ENCODE peak calls at places on chromosomes 6 and 20, in nine cellular contexts. K is astrocyte of the spinal cord; X is thoracic aorta; B is activated CD4-positive, alpha-beta T cell treated with anti-CD3 and anti-CD28 coated beads, Interleukin-2, amount 50 U/mL, for 1 hour; O is cardiac septum; L is GM13976; Z is iPS DF 6.9; J is COR-L47; H is HFF-Myc. M is an unnamed sample.
A peak's percentile ranks its signal among the peaks of the same experiment; 100 is the strongest.

GRCh38 chr6:36222924-36223323 is 26.4 kb downstream of the BRPF3 start:
- DNase-seq in J (no peak), H (no peak), B (no peak), Z (no peak), L (no peak), X (no peak), O (no peak), K (no peak), M (no peak)

GRCh38 chr6:164258421-164258820 is 843.9 kb downstream of the QKI start:
- DNase-seq in L (no peak), K (no peak), J (no peak), O (no peak), B (no peak), Z (no peak), X (no peak), H (no peak), M (no peak)

GRCh38 chr6:164612731-164613130 is 696.7 kb downstream of the C6orf118 start:
- DNase-seq in J (no peak), O (no peak), Z (no peak), X (no peak), L (no peak), B (no peak), K (no peak), H (no peak), M (no peak)

GRCh38 chr20:59633646-59634045 is 29.3 kb downstream of the PHACTR3 start:
- DNase-seq in J (no peak), K (no peak), O (no peak), X (no peak), Z (no peak), L (no peak), B (no peak), H (no peak), M (no peak)

GRCh38 chr20:61218886-61219480 is 33.1 kb upstream of the CDH4 start:
- DNase-seq in Z (no peak), H (peak; percentile 39), L (no peak), O (no peak), B (no peak), J (no peak), K (peak; percentile 10), X (no peak), M (no peak)

GRCh38 chr6:153090241-153090930 is 40.7 kb downstream of the RGS17 start:
- DNase-seq in K (peak; percentile 84), X (no peak), H (peak; percentile 61), B (no peak), J (no peak), L (no peak), O (no peak), Z (no peak), M (no peak)

GRCh38 chr6:41278699-41279405 is 7.6 kb downstream of the TREM1 start:
- DNase-seq in X (no peak), H (peak; percentile 35), B (peak; percentile 57), Z (peak; percentile 78), J (peak; percentile 57), O (no peak), L (peak; percentile 58), K (peak; percentile 39), M (peak; percentile 62)

GRCh38 chr6:42045538-42046460 is 4.5 kb upstream of the TAF8 start:
- DNase-seq in Z (no peak), B (peak; percentile 75), J (peak; percentile 81), X (peak; percentile 33), L (peak; percentile 61), K (peak; percentile 97), H (no peak), O (peak; percentile 94), M (no peak)

GRCh38 chr20:33477386-33478234 is 12.3 kb upstream of the CBFA2T2 start:
- DNase-seq in B (no peak), H (no peak), O (peak; percentile 31), K (no peak), X (no peak), L (no peak), Z (no peak), J (peak; percentile 96), M (peak; percentile 97)

GRCh38 chr20:64101731-64102621 is 5.4 kb downstream of the NPBWR2 start:
- DNase-seq in O (peak; percentile 74), B (peak; percentile 72), X (no peak), Z (no peak), L (peak; percentile 90), J (peak; percentile 54), K (no peak), H (no peak), M (no peak)

GRCh38 chr6:51855310-51856082 is 231.9 kb downstream of the PKHD1 start:
- DNase-seq in J (peak; percentile 84), X (no peak), B (no peak), H (peak; percentile 0), Z (peak; percentile 77), L (peak; percentile 70), O (no peak), K (peak; percentile 55), M (peak; percentile 54)

GRCh38 chr20:62487-62886 is 25.0 kb upstream of the DEFB125 start:
- DNase-seq in J (no peak), H (no peak), B (no peak), L (no peak), K (no peak), Z (no peak), O (no peak), X (no peak), M (no peak)

M was measured in NCI-H526 treated with DMSO at 0.1 percent for 48 hours.